ENCODE peak calls at places on chromosomes 16 and 17, in seven cellular contexts. I is activated CD8-positive, alpha-beta memory T cell treated with anti-CD3 and anti-CD28 coated beads for 48 hours; K is cardiac fibroblast; X is brain microvascular endothelial cell; V is neural progenitor cell; B is NCI-H1694 treated with DMSO at 0.1 percent for 48 hours; J is breast epithelium. M is an unnamed sample.

GRCh38 chr16:54411555-54411954 is 125.0 kb upstream of the IRX3 start:
- DNase-seq in K (no peak), I (no peak), V (peak; percentile 30), B (no peak), X (no peak), J (no peak), M (no peak)

GRCh38 chr17:78266231-78266631 is 34.8 kb downstream of the TMEM235 start:
- DNase-seq in V (no peak), X (no peak), K (no peak), J (no peak), I (no peak), B (no peak), M (no peak)

GRCh38 chr17:66349549-66350245 is 47.3 kb downstream of the PRKCA start:
- DNase-seq in J (no peak), V (no peak), I (no peak), B (no peak), X (no peak), K (no peak), M (no peak)

GRCh38 chr17:39777534-39778365 is 40.0 kb downstream of the GRB7 start:
- DNase-seq in B (no peak), K (no peak), I (no peak), V (no peak), X (no peak), J (no peak), M (no peak)

GRCh38 chr16:70152578-70153302 is 20.8 kb upstream of the CLEC18C start:
- DNase-seq in V (no peak), I (no peak), J (no peak), B (no peak), X (no peak), K (no peak), M (no peak)

GRCh38 chr16:47965439-47965838 is 190.4 kb downstream of the ABCC12 start:
- DNase-seq in I (no peak), B (no peak), X (peak; percentile 11), K (peak; percentile 5), J (no peak), V (peak; percentile 65), M (no peak)

GRCh38 chr16:11253009-11253994 is 2.7 kb downstream of the SOCS1 start:
- DNase-seq in J (no peak), V (no peak), I (peak; percentile 50), X (no peak), B (no peak), K (peak; percentile 30), M (no peak)

GRCh38 chr17:796609-797008 is 14.5 kb downstream of the MRM3 start:
- DNase-seq in B (no peak), I (no peak), J (no peak), X (no peak), V (no peak), K (no peak), M (no peak)

GRCh38 chr16:74667215-74667765 is 613 bp upstream of the RFWD3 start:
- DNase-seq in V (peak; percentile 79), J (no peak), I (peak; percentile 24), B (no peak), X (no peak), K (peak; percentile 35), M (peak; percentile 65)

GRCh38 chr16:83109736-83110135 is 483.0 kb downstream of the CDH13 start:
- DNase-seq in X (no peak), K (no peak), B (no peak), V (no peak), J (no peak), I (no peak), M (no peak)

GRCh38 chr17:75876190-75876937 is 2.0 kb downstream of the TRIM47 start:
- DNase-seq in B (no peak), I (peak; percentile 41), K (no peak), J (no peak), X (no peak), V (peak; percentile 71), M (no peak)

GRCh38 chr16:11020792-11021440 is 76.6 kb downstream of the CLEC16A start:
- DNase-seq in B (peak; percentile 10), K (no peak), I (no peak), J (no peak), V (no peak), X (no peak), M (no peak)

GRCh38 chr16:84308120-84308519 is 13.4 kb downstream of the WFDC1 start:
- DNase-seq in K (peak; percentile 69), B (no peak), J (no peak), X (no peak), I (no peak), V (peak; percentile 88), M (no peak)

GRCh38 chr16:603221-603620 is 13.4 kb downstream of the RAB40C start:
- DNase-seq in I (no peak), J (no peak), K (no peak), V (no peak), B (no peak), X (no peak), M (no peak)

GRCh38 chr17:72614871-72615626 is 477.4 kb downstream of the SLC39A11 start:
- DNase-seq in J (no peak), X (peak; percentile 88), V (peak; percentile 66), K (peak; percentile 82), I (no peak), B (no peak), M (no peak)

GRCh38 chr17:43907425-43907981 is at the start of gene MPP2:
- DNase-seq in X (peak; percentile 35), K (peak; percentile 61), V (peak; percentile 95), I (peak; percentile 29), B (peak; percentile 82), J (no peak), M (no peak)

GRCh38 chr17:77836557-77837041 is 121.9 kb upstream of the TNRC6C start:
- DNase-seq in J (no peak), V (no peak), K (peak; percentile 88), X (no peak), B (no peak), I (no peak), M (peak; percentile 63)

GRCh38 chr17:28634211-28634865 is 10.6 kb downstream of the BLTP2 start:
- DNase-seq in V (no peak), I (no peak), J (peak; percentile 65), B (no peak), K (no peak), X (no peak), M (no peak)

GRCh38 chr17:50425682-50426471 is at the start of gene ACSF2:
- DNase-seq in J (peak; percentile 78), K (peak; percentile 47), I (peak; percentile 43), V (peak; percentile 66), B (no peak), X (peak; percentile 27), M (peak; percentile 20)

GRCh38 chr16:82629441-82630027 is 2.8 kb downstream of the CDH13 start:
- DNase-seq in I (no peak), B (no peak), V (peak; percentile 38), X (peak; percentile 41), J (no peak), K (peak; percentile 83), M (no peak)

GRCh38 chr17:68759002-68759342 is 157.8 kb upstream of the FAM20A start:
- DNase-seq in J (no peak), B (no peak), K (no peak), I (no peak), V (no peak), X (no peak), M (no peak)

GRCh38 chr16:88681709-88682451 is 4.4 kb downstream of the SNAI3 start:
- DNase-seq in V (no peak), X (no peak), B (no peak), J (no peak), I (no peak), K (no peak), M (no peak)

GRCh38 chr16:84929421-84930297 is 81.7 kb downstream of the ZDHHC7 start:
- DNase-seq in J (no peak), V (no peak), X (no peak), B (no peak), I (no peak), K (no peak), M (no peak)

GRCh38 chr17:48577330-48577945 is 712 bp downstream of the HOXB4 start:
- DNase-seq in V (no peak), J (no peak), I (no peak), B (no peak), X (no peak), K (no peak), M (no peak)

GRCh38 chr16:66473654-66474519 is 46.8 kb downstream of the BEAN1 start:
- DNase-seq in I (no peak), X (no peak), J (no peak), V (no peak), K (no peak), B (no peak), M (no peak)

GRCh38 chr17:82659886-82660285 is 11.6 kb upstream of the WDR45B start:
- DNase-seq in B (no peak), X (no peak), V (no peak), I (no peak), J (no peak), K (no peak), M (no peak)

GRCh38 chr17:8022358-8023038 is 16.4 kb upstream of the ALOX15B start:
- DNase-seq in V (no peak), X (peak; percentile 9), J (no peak), I (no peak), K (peak; percentile 47), B (no peak), M (no peak)

GRCh38 chr17:43994272-43995149 is 9.9 kb upstream of the NAGS start:
- DNase-seq in I (peak; percentile 55), J (peak; percentile 78), V (peak; percentile 86), B (peak; percentile 42), K (peak; percentile 64), X (peak; percentile 56), M (peak; percentile 77)

GRCh38 chr16:55470533-55471371 is 8.2 kb upstream of the MMP2 start:
- DNase-seq in I (no peak), X (no peak), B (no peak), J (peak; percentile 65), K (peak; percentile 26), V (no peak), M (no peak)

GRCh38 chr17:42016411-42016831 is 818 bp downstream of the DNAJC7 start:
- DNase-seq in B (no peak), J (no peak), V (peak; percentile 17), X (no peak), I (no peak), K (no peak), M (no peak)

GRCh38 chr16:81337097-81337496 is 22.3 kb downstream of the GAN start:
- DNase-seq in K (peak; percentile 61), V (no peak), J (no peak), B (no peak), I (no peak), X (no peak), M (no peak)

GRCh38 chr17:2023692-2024571 is 1.2 kb downstream of the RTN4RL1 start:
- DNase-seq in K (peak; percentile 51), I (no peak), B (no peak), V (peak; percentile 99), X (no peak), J (peak; percentile 72), M (peak; percentile 79)

GRCh38 chr17:72514888-72515287 is 394.1 kb downstream of the SOX9 start:
- DNase-seq in B (peak; percentile 28), X (peak; percentile 78), V (no peak), I (no peak), K (peak; percentile 62), J (no peak), M (no peak)

GRCh38 chr16:57507414-57508083 is 21.3 kb upstream of the DOK4 start:
- DNase-seq in J (no peak), I (no peak), V (peak; percentile 31), K (no peak), X (no peak), B (peak; percentile 60), M (no peak)

GRCh38 chr17:19769946-19770652 is 22.0 kb upstream of the ALDH3A1 start:
- DNase-seq in V (no peak), X (no peak), I (no peak), B (no peak), K (peak; percentile 14), J (no peak), M (no peak)

GRCh38 chr16:14329727-14330363 is 258.7 kb downstream of the MRTFB start:
- DNase-seq in I (no peak), B (no peak), J (no peak), X (no peak), V (no peak), K (no peak), M (no peak)

GRCh38 chr16:58249780-58250478 is 44.9 kb downstream of the PRSS54 start:
- DNase-seq in I (peak; percentile 66), B (peak; percentile 13), V (peak; percentile 94), K (peak; percentile 79), X (peak; percentile 60), J (peak; percentile 80), M (peak; percentile 86)

GRCh38 chr17:42659079-42659931 is at the start of gene TUBG2:
- DNase-seq in B (peak; percentile 90), X (peak; percentile 78), K (peak; percentile 88), I (no peak), V (peak; percentile 96), J (peak; percentile 77), M (no peak)